ENCODE peak calls at places on chromosomes 1 and 21, in five cellular contexts. E, T, J, I and P are unnamed samples.

GRCh38 chr1:69858534-69858933 is 290.8 kb downstream of the LRRC7 start:
- DNase-seq in T (no peak), E (no peak), J (no peak), I (no peak), P (no peak)

GRCh38 chr1:207025144-207025880 is 7.2 kb downstream of the C1orf116 start:
- DNase-seq in T (no peak), I (no peak), E (no peak), J (no peak), P (no peak)

GRCh38 chr1:240766831-240767230 is 154.9 kb upstream of the GREM2 start:
- DNase-seq in T (no peak), E (peak), J (no peak), I (no peak), P (no peak)

GRCh38 chr1:100924212-100924611 is 28.3 kb downstream of the SLC30A7 start:
- DNase-seq in J (peak), E (no peak), T (no peak), I (no peak), P (no peak)

GRCh38 chr21:28871388-28872015 is 121.2 kb downstream of the LTN1 start:
- DNase-seq in I (no peak), T (no peak), E (no peak), J (no peak), P (no peak)

GRCh38 chr1:223714849-223715709 is 2.7 kb downstream of the CAPN2 start:
- DNase-seq in T (no peak), I (no peak), E (no peak), J (no peak), P (no peak)

GRCh38 chr1:113976609-113977278 is 2.5 kb upstream of the OLFML3 start:
- DNase-seq in J (no peak), T (no peak), E (no peak), I (no peak), P (no peak)

GRCh38 chr1:7478797-7479499 is 292.1 kb upstream of the VAMP3 start:
- DNase-seq in T (no peak), I (no peak), J (no peak), E (peak), P (peak)

GRCh38 chr1:3518256-3518655 is 63.8 kb downstream of the ARHGEF16 start:
- DNase-seq in T (no peak), I (no peak), E (no peak), J (no peak), P (no peak)

GRCh38 chr1:184954232-184954995 is 19.9 kb downstream of the NIBAN1 start:
- DNase-seq in J (no peak), I (no peak), E (no peak), T (no peak), P (no peak)

GRCh38 chr1:64171797-64172281 is 31.6 kb upstream of the UBE2U start:
- DNase-seq in J (no peak), T (no peak), E (peak), I (no peak), P (no peak)

GRCh38 chr1:228464487-228464983 is 22.6 kb upstream of the RNF187 start:
- DNase-seq in T (peak), J (peak), E (no peak), I (peak), P (peak)

GRCh38 chr1:155186266-155186954 is 12.8 kb downstream of the TRIM46 start:
- DNase-seq in J (no peak), E (no peak), I (no peak), T (no peak), P (no peak)

GRCh38 chr1:236522937-236523703 is 662 bp upstream of the LGALS8 start:
- DNase-seq in E (no peak), T (no peak), I (no peak), J (no peak), P (peak)

GRCh38 chr1:71587961-71588360 is 507.1 kb upstream of the ZRANB2 start:
- DNase-seq in J (no peak), E (peak), T (no peak), I (no peak), P (no peak)

GRCh38 chr21:34886554-34887385 is 162.3 kb downstream of the RUNX1 start:
- DNase-seq in J (no peak), E (no peak), I (no peak), T (no peak), P (no peak)

GRCh38 chr1:180632326-180633088 is 685 bp downstream of the XPR1 start:
- DNase-seq in J (peak), E (no peak), I (peak), T (peak), P (peak)

GRCh38 chr1:203480525-203481084 is 5.0 kb downstream of the PRELP start:
- DNase-seq in T (no peak), I (peak), E (peak), J (peak), P (no peak)

GRCh38 chr1:150876111-150876434 is 326 bp downstream of the ARNT start:
- DNase-seq in I (no peak), T (peak), E (no peak), J (no peak), P (no peak)

GRCh38 chr1:62082456-62083363 is 111.9 kb upstream of the L1TD1 start:
- DNase-seq in T (no peak), I (no peak), E (no peak), J (peak), P (no peak)

GRCh38 chr1:247375747-247376146 is 40.2 kb upstream of the NLRP3 start:
- DNase-seq in T (no peak), I (no peak), J (no peak), E (no peak), P (no peak)

GRCh38 chr1:226132731-226133503 is 53.6 kb downstream of the ACBD3 start:
- DNase-seq in I (no peak), J (no peak), T (no peak), E (no peak), P (no peak)

GRCh38 chr1:109133815-109134214 is 19.9 kb downstream of the ELAPOR1 start:
- DNase-seq in E (no peak), J (no peak), T (peak), I (no peak), P (no peak)

GRCh38 chr1:58524353-58524945 is 22.1 kb downstream of the OMA1 start:
- DNase-seq in J (no peak), I (no peak), E (no peak), T (no peak), P (no peak)

GRCh38 chr1:46484783-46485490 is 4.7 kb upstream of the DMBX1 start:
- DNase-seq in E (no peak), T (no peak), J (no peak), I (no peak), P (no peak)

GRCh38 chr1:234330843-234331215 is 42.4 kb upstream of the COA6 start:
- DNase-seq in I (no peak), J (no peak), T (no peak), E (no peak), P (no peak)

GRCh38 chr1:201655910-201656669 is 117.2 kb downstream of the NAV1 start:
- DNase-seq in J (no peak), T (no peak), I (no peak), E (no peak), P (no peak)

GRCh38 chr21:18026359-18026758 is 207.2 kb upstream of the C21orf91 start:
- DNase-seq in J (no peak), I (no peak), E (no peak), T (no peak), P (no peak)

GRCh38 chr21:45863267-45863666 is 118.3 kb upstream of the COL6A1 start:
- DNase-seq in T (no peak), E (no peak), I (no peak), J (no peak), P (no peak)

GRCh38 chr1:232664844-232665777 is 35.2 kb upstream of the SIPA1L2 start:
- DNase-seq in I (no peak), T (no peak), E (no peak), J (no peak), P (no peak)

GRCh38 chr1:166086113-166086908 is 80.5 kb downstream of the FAM78B start:
- DNase-seq in E (no peak), T (no peak), J (no peak), I (no peak), P (no peak)